ENCODE peak calls at places on chromosome 19, in seven cellular contexts. R is amniotic stem cell; P is NCI-H1436; S is retina; T is iPS DF 6.9; O is central memory CD4-positive, alpha-beta T cell; E is mucosa of descending colon. A is an unnamed sample.

GRCh38 chr19:1237754-1238372 is at the start of gene CBARP:
- DNase-seq in R (no peak), P (no peak), S (no peak), T (no peak), O (no peak), E (peak; percentile 50), A (peak; percentile 56)

GRCh38 chr19:8445488-8446001 is 770 bp downstream of the HNRNPM start:
- DNase-seq in R (no peak), P (peak; percentile 51), S (no peak), T (no peak), O (no peak), E (peak; percentile 75), A (no peak)

GRCh38 chr19:3296446-3296845 is 69.9 kb upstream of the NFIC start:
- DNase-seq in R (no peak), P (no peak), S (no peak), T (no peak), O (no peak), E (no peak), A (no peak)

GRCh38 chr19:9850235-9850959 is 15.3 kb downstream of the PIN1 start:
- DNase-seq in R (no peak), P (no peak), S (peak; percentile 23), T (no peak), O (no peak), E (no peak), A (no peak)

GRCh38 chr19:46429999-46430398 is 1.3 kb upstream of the PNMA8C start:
- DNase-seq in R (no peak), P (peak; percentile 33), S (no peak), T (no peak), O (no peak), E (no peak), A (no peak)

GRCh38 chr19:22595918-22596341 is 38.2 kb upstream of the ZNF492 start:
- DNase-seq in R (no peak), P (no peak), S (no peak), T (no peak), O (no peak), E (no peak), A (no peak)

GRCh38 chr19:32219881-32220552 is 125.4 kb upstream of the ZNF507 start:
- DNase-seq in R (no peak), P (no peak), S (no peak), T (no peak), O (no peak), E (no peak), A (no peak)

GRCh38 chr19:18804139-18804601 is 13.1 kb upstream of the COMP start:
- DNase-seq in R (no peak), P (no peak), S (no peak), T (no peak), O (no peak), E (no peak), A (no peak)

GRCh38 chr19:4508698-4509097 is 9.6 kb downstream of the PLIN4 start:
- DNase-seq in R (no peak), P (no peak), S (no peak), T (no peak), O (no peak), E (no peak), A (no peak)

GRCh38 chr19:2229103-2230028 is 6.8 kb downstream of the PLEKHJ1 start:
- DNase-seq in R (no peak), P (no peak), S (no peak), T (no peak), O (no peak), E (no peak), A (no peak)

GRCh38 chr19:45076029-45076850 is at the start of gene ZNF296:
- DNase-seq in R (no peak), P (peak; percentile 70), S (peak; percentile 55), T (peak; percentile 82), O (peak; percentile 67), E (peak; percentile 94), A (no peak)

GRCh38 chr19:39953915-39954314 is 17.1 kb upstream of the PSMC4 start:
- DNase-seq in R (no peak), P (no peak), S (no peak), T (no peak), O (no peak), E (no peak), A (no peak)

GRCh38 chr19:48735031-48735615 is 5.3 kb downstream of the RASIP1 start:
- DNase-seq in R (no peak), P (no peak), S (peak; percentile 66), T (no peak), O (no peak), E (peak; percentile 55), A (no peak)

GRCh38 chr19:16527971-16528521 is 14.2 kb downstream of the CHERP start:
- DNase-seq in R (no peak), P (no peak), S (no peak), T (no peak), O (peak; percentile 19), E (no peak), A (no peak)

GRCh38 chr19:47447470-47448359 is 24.0 kb downstream of the SLC8A2 start:
- DNase-seq in R (no peak), P (peak; percentile 66), S (peak; percentile 85), T (no peak), O (peak; percentile 48), E (peak; percentile 53), A (no peak)

GRCh38 chr19:5091576-5092215 is 122.8 kb downstream of the KDM4B start:
- DNase-seq in R (no peak), P (no peak), S (no peak), T (no peak), O (no peak), E (no peak), A (no peak)

GRCh38 chr19:51103811-51104470 is 4.3 kb downstream of the CTU1 start:
- DNase-seq in R (no peak), P (no peak), S (peak; percentile 55), T (no peak), O (no peak), E (no peak), A (no peak)

GRCh38 chr19:4343845-4344713 is 717 bp downstream of the MPND start:
- DNase-seq in R (no peak), P (no peak), S (no peak), T (no peak), O (no peak), E (no peak), A (no peak)

GRCh38 chr19:36060430-36060829 is 5.7 kb downstream of the WDR62 start:
- DNase-seq in R (peak; percentile 28), P (no peak), S (no peak), T (no peak), O (no peak), E (no peak), A (peak; percentile 25)

GRCh38 chr19:46766569-46767317 is 20.5 kb upstream of the STRN4 start:
- DNase-seq in R (no peak), P (no peak), S (peak; percentile 27), T (no peak), O (peak; percentile 50), E (peak; percentile 58), A (no peak)

GRCh38 chr19:33428627-33429013 is 55.1 kb downstream of the CEBPG start:
- DNase-seq in R (no peak), P (no peak), S (no peak), T (no peak), O (no peak), E (peak; percentile 4), A (no peak)

A was measured in amygdala.